ENCODE peak calls at places on chromosome 10, in eight cellular contexts. O is testis, Y is psoas muscle, L is tibial nerve, Z is upper lobe of right lung, Q is tibial artery, S is lower lobe of right lung, W is Peyer's patch. X is an unnamed sample.

GRCh38 chr10:50992356-50992866 is 81.9 kb upstream of the PRKG1 start:
- DNase-seq in O (no peak), Y (peak), L (no peak), Z (no peak), Q (peak), S (no peak), W (no peak), X (no peak)

GRCh38 chr10:128124813-128125403 is 1.3 kb downstream of the MKI67 start:
- DNase-seq in O (no peak), Y (no peak), L (no peak), Z (no peak), Q (no peak), S (no peak), W (no peak), X (no peak)

GRCh38 chr10:84613336-84614021 is 285.1 kb downstream of the CCSER2 start:
- DNase-seq in O (peak), Y (no peak), L (no peak), Z (peak), Q (no peak), S (peak), W (no peak), X (no peak)

GRCh38 chr10:31315453-31315852 is 3.6 kb upstream of the ZEB1 start:
- DNase-seq in O (no peak), Y (peak), L (no peak), Z (no peak), Q (no peak), S (no peak), W (no peak), X (no peak)

GRCh38 chr10:87761892-87762291 is 56.1 kb downstream of the ATAD1 start:
- DNase-seq in O (no peak), Y (no peak), L (no peak), Z (no peak), Q (no peak), S (no peak), W (no peak), X (peak)

GRCh38 chr10:11378835-11379234 is 232.6 kb downstream of the USP6NL start:
- DNase-seq in O (no peak), Y (peak), L (no peak), Z (no peak), Q (no peak), S (no peak), W (no peak), X (no peak)

GRCh38 chr10:18279202-18279601 is 139.0 kb downstream of the CACNB2 start:
- DNase-seq in O (no peak), Y (no peak), L (no peak), Z (no peak), Q (no peak), S (no peak), W (no peak), X (peak)

GRCh38 chr10:55500931-55501559 is 700.0 kb upstream of the PCDH15 start:
- DNase-seq in O (peak), Y (no peak), L (no peak), Z (no peak), Q (no peak), S (no peak), W (no peak), X (no peak)

GRCh38 chr10:61897671-61898434 is 3.6 kb upstream of the ARID5B start:
- DNase-seq in O (peak), Y (no peak), L (peak), Z (no peak), Q (no peak), S (peak), W (no peak), X (no peak)

GRCh38 chr10:119113805-119114732 is 10.2 kb downstream of the DENND10 start:
- DNase-seq in O (no peak), Y (no peak), L (no peak), Z (no peak), Q (no peak), S (no peak), W (no peak), X (no peak)

GRCh38 chr10:125840955-125841354 is 17.6 kb downstream of the BCCIP start:
- DNase-seq in O (no peak), Y (no peak), L (no peak), Z (no peak), Q (no peak), S (no peak), W (no peak), X (no peak)

GRCh38 chr10:79350407-79351154 is 3.3 kb downstream of the PPIF start:
- DNase-seq in O (no peak), Y (no peak), L (no peak), Z (no peak), Q (peak), S (no peak), W (no peak), X (no peak)

GRCh38 chr10:13139150-13139549 is 22.2 kb upstream of the MCM10 start:
- DNase-seq in O (no peak), Y (no peak), L (no peak), Z (no peak), Q (no peak), S (no peak), W (no peak), X (no peak)

GRCh38 chr10:14173391-14173705 is 157.4 kb downstream of the FRMD4A start:
- DNase-seq in O (no peak), Y (no peak), L (no peak), Z (no peak), Q (no peak), S (no peak), W (no peak), X (no peak)

GRCh38 chr10:119208553-119208940 is 1.2 kb downstream of the GRK5 start:
- DNase-seq in O (no peak), Y (no peak), L (no peak), Z (no peak), Q (no peak), S (no peak), W (no peak), X (no peak)

GRCh38 chr10:80163741-80164341 is 31.3 kb downstream of the PLAC9 start:
- DNase-seq in O (no peak), Y (peak), L (no peak), Z (no peak), Q (no peak), S (no peak), W (peak), X (no peak)

GRCh38 chr10:72024596-72024995 is 60.4 kb downstream of the CHST3 start:
- DNase-seq in O (no peak), Y (no peak), L (no peak), Z (no peak), Q (no peak), S (no peak), W (no peak), X (no peak)

GRCh38 chr10:72027498-72027897 is 60.9 kb downstream of the SPOCK2 start:
- DNase-seq in O (no peak), Y (no peak), L (no peak), Z (no peak), Q (no peak), S (no peak), W (no peak), X (no peak)

GRCh38 chr10:72025400-72025799 is 61.2 kb downstream of the CHST3 start:
- DNase-seq in O (no peak), Y (no peak), L (no peak), Z (no peak), Q (no peak), S (no peak), W (no peak), X (no peak)

GRCh38 chr10:72025832-72026231 is 61.6 kb downstream of the CHST3 start:
- DNase-seq in O (no peak), Y (no peak), L (no peak), Z (no peak), Q (no peak), S (no peak), W (no peak), X (no peak)

GRCh38 chr10:72026251-72026650 is 62.1 kb downstream of the CHST3 start:
- DNase-seq in O (no peak), Y (no peak), L (no peak), Z (no peak), Q (no peak), S (no peak), W (no peak), X (no peak)
- TF ChIP-seq CTCF in O (no peak), Y (no peak), L (no peak), Z (no peak), Q (no peak), S (no peak), W (no peak), X (no peak)

GRCh38 chr10:133159611-133159949 is 439 bp upstream of the KNDC1 start:
- DNase-seq in O (no peak), Y (no peak), L (no peak), Z (no peak), Q (no peak), S (no peak), W (peak), X (no peak)

GRCh38 chr10:133160813-133161471 is 923 bp downstream of the KNDC1 start:
- DNase-seq in O (no peak), Y (no peak), L (no peak), Z (no peak), Q (no peak), S (no peak), W (peak), X (no peak)

GRCh38 chr10:133158756-133159610 is 1.0 kb upstream of the KNDC1 start:
- DNase-seq in O (peak), Y (no peak), L (no peak), Z (peak), Q (peak), S (peak), W (peak), X (no peak)

GRCh38 chr10:133161486-133162051 is 1.6 kb downstream of the KNDC1 start:
- DNase-seq in O (no peak), Y (no peak), L (no peak), Z (peak), Q (peak), S (peak), W (peak), X (no peak)

GRCh38 chr10:133159950-133160812 is at the start of gene KNDC1:
- DNase-seq in O (no peak), Y (no peak), L (no peak), Z (peak), Q (peak), S (peak), W (peak), X (no peak)
- H3K4me3 ChIP-seq in O (peak), Y (peak), L (peak), Z (peak), Q (peak), S (peak), W (peak), X (peak)

GRCh38 chr10:96719850-96720421 is 378 bp downstream of the PIK3AP1 start:
- DNase-seq in O (peak), Y (peak), L (no peak), Z (peak), Q (peak), S (peak), W (peak), X (no peak)

GRCh38 chr10:96718304-96718990 is 1.9 kb downstream of the PIK3AP1 start:
- DNase-seq in O (no peak), Y (no peak), L (no peak), Z (no peak), Q (no peak), S (no peak), W (no peak), X (no peak)

GRCh38 chr10:96721207-96721572 is 876 bp upstream of the PIK3AP1 start:
- DNase-seq in O (no peak), Y (no peak), L (no peak), Z (no peak), Q (no peak), S (no peak), W (no peak), X (no peak)

GRCh38 chr10:96720422-96721206 is at the start of gene PIK3AP1:
- DNase-seq in O (peak), Y (peak), L (peak), Z (peak), Q (peak), S (peak), W (peak), X (no peak)

GRCh38 chr10:96719205-96719604 is 1.1 kb downstream of the PIK3AP1 start:
- DNase-seq in O (no peak), Y (no peak), L (no peak), Z (no peak), Q (no peak), S (no peak), W (no peak), X (no peak)
- TF ChIP-seq CTCF in O (no peak), Y (no peak), L (no peak), Z (no peak), Q (no peak), S (no peak), W (no peak), X (no peak)

DNA sequence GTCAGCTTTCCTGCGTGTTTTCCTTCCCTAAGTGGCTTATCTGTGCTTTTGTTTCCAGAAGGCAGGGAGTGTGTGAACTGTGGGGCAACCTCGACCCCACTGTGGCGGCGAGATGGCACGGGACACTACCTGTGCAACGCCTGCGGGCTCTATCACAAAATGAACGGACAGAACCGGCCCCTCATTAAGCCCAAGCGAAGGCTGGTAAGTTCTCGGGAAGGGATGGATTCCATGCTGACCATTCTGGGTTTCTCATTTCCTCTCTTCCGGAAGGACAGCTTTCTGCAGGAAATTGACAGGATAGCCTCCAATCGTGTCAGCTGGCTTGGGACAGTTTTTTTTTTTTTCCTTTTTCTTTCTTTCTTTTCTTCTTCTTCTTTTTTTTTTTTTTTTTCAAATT is 9.4 kb downstream of the GATA3 start:
- DNase-seq in O (no peak), Y (no peak), L (no peak), Z (no peak), Q (no peak), S (no peak), W (no peak), X (no peak)
- H3K4me3 ChIP-seq in O (no peak), Y (no peak), L (no peak), Z (no peak), Q (no peak), S (no peak), W (no peak), X (no peak)